ENCODE peak calls at places on chromosomes 12 and 14, in seven cellular contexts. H is islet precursor cell; X is activated CD4-positive, alpha-beta T cell treated with anti-CD3 and anti-CD28 coated beads, Interleukin-2, amount 50 U/mL, for 4 hours; Z is EH; F is COR-L47; C is body of pancreas; I is colonic mucosa. P is an unnamed sample.

GRCh38 chr12:124898200-124898950 is 16.1 kb downstream of the UBC start:
- DNase-seq in H (no peak), X (peak), Z (peak), F (peak), C (peak), I (peak), P (no peak)

GRCh38 chr14:73059326-73059725 is 992 bp downstream of the RBM25 start:
- DNase-seq in H (no peak), X (no peak), Z (peak), F (no peak), C (no peak), I (no peak), P (no peak)

GRCh38 chr12:87383705-87384104 is 645.5 kb downstream of the C12orf50 start:
- DNase-seq in H (peak), X (no peak), Z (no peak), F (no peak), C (no peak), I (no peak), P (no peak)

GRCh38 chr14:56829151-56829550 is 18.9 kb upstream of the OTX2 start:
- DNase-seq in H (no peak), X (no peak), Z (no peak), F (no peak), C (no peak), I (no peak), P (no peak)

GRCh38 chr12:27178251-27178650 is 65.8 kb upstream of the STK38L start:
- DNase-seq in H (no peak), X (no peak), Z (no peak), F (no peak), C (no peak), I (no peak), P (no peak)

GRCh38 chr12:46959484-46959883 is 119.9 kb upstream of the PCED1B start:
- DNase-seq in H (no peak), X (no peak), Z (peak), F (no peak), C (no peak), I (no peak), P (no peak)

GRCh38 chr14:56202256-56202655 is 84.0 kb downstream of the PELI2 start:
- DNase-seq in H (peak), X (no peak), Z (no peak), F (no peak), C (no peak), I (no peak), P (no peak)

GRCh38 chr12:42958271-42958674 is 368.7 kb upstream of the PRICKLE1 start:
- DNase-seq in H (no peak), X (no peak), Z (no peak), F (no peak), C (no peak), I (no peak), P (no peak)

GRCh38 chr14:39169541-39169900 is 612 bp downstream of the TRAPPC6B start:
- DNase-seq in H (no peak), X (no peak), Z (peak), F (no peak), C (peak), I (peak), P (no peak)

P was measured in left ventricle myocardium inferior.